ENCODE peak calls at places on chromosomes 5 and 9, in six cellular contexts. One of them, this sample, is unnamed.

GRCh38 chr5:161096591-161096990 is 244.6 kb upstream of the ATP10B start:
- DNase-seq in T-helper 9 cell: no peak
- DNase-seq in stimulated activated CD4-positive, alpha-beta T cell treated with anti-CD3 and anti-CD28 coated beads, Interleukin-1b, Interleukin-23, amount 100 ng/mL, for 4 hours: no peak
- DNase-seq in SHP77: no peak
- DNase-seq in CD8-positive, alpha-beta memory T cell: no peak
- DNase-seq in astrocyte: no peak
- DNase-seq in this sample: no peak

GRCh38 chr9:75001719-75002421 is 26.2 kb downstream of the CARNMT1 start:
- DNase-seq in CD8-positive, alpha-beta memory T cell: peak
- DNase-seq in stimulated activated CD4-positive, alpha-beta T cell treated with anti-CD3 and anti-CD28 coated beads, Interleukin-1b, Interleukin-23, amount 100 ng/mL, for 4 hours: no peak
- DNase-seq in astrocyte: peak
- DNase-seq in T-helper 9 cell: no peak
- DNase-seq in SHP77: peak
- DNase-seq in this sample: no peak

GRCh38 chr9:113649054-113649453 is 185.5 kb downstream of the RGS3 start:
- DNase-seq in CD8-positive, alpha-beta memory T cell: no peak
- DNase-seq in astrocyte: no peak
- DNase-seq in stimulated activated CD4-positive, alpha-beta T cell treated with anti-CD3 and anti-CD28 coated beads, Interleukin-1b, Interleukin-23, amount 100 ng/mL, for 4 hours: no peak
- DNase-seq in T-helper 9 cell: no peak
- DNase-seq in SHP77: peak
- DNase-seq in this sample: no peak

GRCh38 chr9:76400534-76401096 is 6.4 kb upstream of the RFK start:
- DNase-seq in astrocyte: no peak
- DNase-seq in stimulated activated CD4-positive, alpha-beta T cell treated with anti-CD3 and anti-CD28 coated beads, Interleukin-1b, Interleukin-23, amount 100 ng/mL, for 4 hours: no peak
- DNase-seq in T-helper 9 cell: no peak
- DNase-seq in CD8-positive, alpha-beta memory T cell: no peak
- DNase-seq in SHP77: no peak
- DNase-seq in this sample: no peak

GRCh38 chr5:2206244-2207108 is 323.8 kb upstream of the IRX4 start:
- DNase-seq in astrocyte: no peak
- DNase-seq in SHP77: no peak
- DNase-seq in stimulated activated CD4-positive, alpha-beta T cell treated with anti-CD3 and anti-CD28 coated beads, Interleukin-1b, Interleukin-23, amount 100 ng/mL, for 4 hours: no peak
- DNase-seq in CD8-positive, alpha-beta memory T cell: no peak
- DNase-seq in T-helper 9 cell: no peak
- DNase-seq in this sample: no peak

GRCh38 chr9:124122813-124123462 is 111.4 kb downstream of the LHX2 start:
- DNase-seq in stimulated activated CD4-positive, alpha-beta T cell treated with anti-CD3 and anti-CD28 coated beads, Interleukin-1b, Interleukin-23, amount 100 ng/mL, for 4 hours: no peak
- DNase-seq in CD8-positive, alpha-beta memory T cell: no peak
- DNase-seq in SHP77: no peak
- DNase-seq in T-helper 9 cell: no peak
- DNase-seq in astrocyte: no peak
- DNase-seq in this sample: no peak

GRCh38 chr5:93151121-93151520 is 429.9 kb downstream of the NR2F1-AS1 start:
- DNase-seq in SHP77: no peak
- DNase-seq in T-helper 9 cell: no peak
- DNase-seq in astrocyte: peak
- DNase-seq in CD8-positive, alpha-beta memory T cell: no peak
- DNase-seq in stimulated activated CD4-positive, alpha-beta T cell treated with anti-CD3 and anti-CD28 coated beads, Interleukin-1b, Interleukin-23, amount 100 ng/mL, for 4 hours: no peak
- DNase-seq in this sample: no peak

GRCh38 chr9:136631038-136632000 is 31.4 kb upstream of the EGFL7 start:
- DNase-seq in stimulated activated CD4-positive, alpha-beta T cell treated with anti-CD3 and anti-CD28 coated beads, Interleukin-1b, Interleukin-23, amount 100 ng/mL, for 4 hours: peak
- DNase-seq in T-helper 9 cell: peak
- DNase-seq in SHP77: peak
- DNase-seq in CD8-positive, alpha-beta memory T cell: peak
- DNase-seq in astrocyte: peak
- DNase-seq in this sample: peak

GRCh38 chr9:75197521-75197920 is 109.2 kb downstream of the OSTF1 start:
- DNase-seq in astrocyte: peak
- DNase-seq in CD8-positive, alpha-beta memory T cell: no peak
- DNase-seq in SHP77: no peak
- DNase-seq in stimulated activated CD4-positive, alpha-beta T cell treated with anti-CD3 and anti-CD28 coated beads, Interleukin-1b, Interleukin-23, amount 100 ng/mL, for 4 hours: no peak
- DNase-seq in T-helper 9 cell: no peak
- DNase-seq in this sample: no peak

GRCh38 chr9:503881-504852 is 289.5 kb downstream of the DOCK8 start:
- DNase-seq in SHP77: no peak
- DNase-seq in astrocyte: peak
- DNase-seq in stimulated activated CD4-positive, alpha-beta T cell treated with anti-CD3 and anti-CD28 coated beads, Interleukin-1b, Interleukin-23, amount 100 ng/mL, for 4 hours: peak
- DNase-seq in T-helper 9 cell: peak
- DNase-seq in CD8-positive, alpha-beta memory T cell: peak
- DNase-seq in this sample: peak

GRCh38 chr5:9546973-9547947 is 1.4 kb upstream of the SEMA5A start:
- DNase-seq in CD8-positive, alpha-beta memory T cell: no peak
- DNase-seq in T-helper 9 cell: no peak
- DNase-seq in SHP77: no peak
- DNase-seq in astrocyte: peak
- DNase-seq in stimulated activated CD4-positive, alpha-beta T cell treated with anti-CD3 and anti-CD28 coated beads, Interleukin-1b, Interleukin-23, amount 100 ng/mL, for 4 hours: no peak
- DNase-seq in this sample: no peak

GRCh38 chr5:132751444-132751843 is 4.2 kb downstream of the CCNI2 start:
- DNase-seq in SHP77: no peak
- DNase-seq in astrocyte: no peak
- DNase-seq in CD8-positive, alpha-beta memory T cell: no peak
- DNase-seq in T-helper 9 cell: no peak
- DNase-seq in stimulated activated CD4-positive, alpha-beta T cell treated with anti-CD3 and anti-CD28 coated beads, Interleukin-1b, Interleukin-23, amount 100 ng/mL, for 4 hours: no peak
- DNase-seq in this sample: no peak

GRCh38 chr9:133727277-133727875 is 10.8 kb downstream of the SARDH start:
- DNase-seq in T-helper 9 cell: no peak
- DNase-seq in CD8-positive, alpha-beta memory T cell: no peak
- DNase-seq in stimulated activated CD4-positive, alpha-beta T cell treated with anti-CD3 and anti-CD28 coated beads, Interleukin-1b, Interleukin-23, amount 100 ng/mL, for 4 hours: no peak
- DNase-seq in astrocyte: no peak
- DNase-seq in SHP77: peak
- DNase-seq in this sample: no peak

GRCh38 chr5:126998201-126998631 is 32.1 kb downstream of the MARCHF3 start:
- DNase-seq in SHP77: peak
- DNase-seq in T-helper 9 cell: no peak
- DNase-seq in astrocyte: peak
- DNase-seq in CD8-positive, alpha-beta memory T cell: no peak
- DNase-seq in stimulated activated CD4-positive, alpha-beta T cell treated with anti-CD3 and anti-CD28 coated beads, Interleukin-1b, Interleukin-23, amount 100 ng/mL, for 4 hours: no peak
- DNase-seq in this sample: no peak

GRCh38 chr9:97518909-97519307 is 17.4 kb downstream of the TMOD1 start:
- DNase-seq in SHP77: peak
- DNase-seq in stimulated activated CD4-positive, alpha-beta T cell treated with anti-CD3 and anti-CD28 coated beads, Interleukin-1b, Interleukin-23, amount 100 ng/mL, for 4 hours: no peak
- DNase-seq in T-helper 9 cell: no peak
- DNase-seq in CD8-positive, alpha-beta memory T cell: no peak
- DNase-seq in astrocyte: peak
- DNase-seq in this sample: no peak

GRCh38 chr5:145903113-145903512 is 30.3 kb upstream of the GRXCR2 start:
- DNase-seq in stimulated activated CD4-positive, alpha-beta T cell treated with anti-CD3 and anti-CD28 coated beads, Interleukin-1b, Interleukin-23, amount 100 ng/mL, for 4 hours: no peak
- DNase-seq in CD8-positive, alpha-beta memory T cell: no peak
- DNase-seq in SHP77: no peak
- DNase-seq in astrocyte: no peak
- DNase-seq in T-helper 9 cell: no peak
- DNase-seq in this sample: no peak

GRCh38 chr5:76290321-76290757 is 112.7 kb upstream of the IQGAP2 start:
- DNase-seq in CD8-positive, alpha-beta memory T cell: no peak
- DNase-seq in stimulated activated CD4-positive, alpha-beta T cell treated with anti-CD3 and anti-CD28 coated beads, Interleukin-1b, Interleukin-23, amount 100 ng/mL, for 4 hours: no peak
- DNase-seq in astrocyte: no peak
- DNase-seq in T-helper 9 cell: no peak
- DNase-seq in SHP77: no peak
- DNase-seq in this sample: no peak

GRCh38 chr9:106892632-106893031 is 29.7 kb downstream of the ZNF462 start:
- DNase-seq in CD8-positive, alpha-beta memory T cell: no peak
- DNase-seq in stimulated activated CD4-positive, alpha-beta T cell treated with anti-CD3 and anti-CD28 coated beads, Interleukin-1b, Interleukin-23, amount 100 ng/mL, for 4 hours: no peak
- DNase-seq in SHP77: no peak
- DNase-seq in T-helper 9 cell: no peak
- DNase-seq in astrocyte: peak
- DNase-seq in this sample: no peak

GRCh38 chr5:57698785-57699184 is 216.2 kb upstream of the ACTBL2 start:
- DNase-seq in T-helper 9 cell: no peak
- DNase-seq in SHP77: peak
- DNase-seq in CD8-positive, alpha-beta memory T cell: no peak
- DNase-seq in astrocyte: peak
- DNase-seq in stimulated activated CD4-positive, alpha-beta T cell treated with anti-CD3 and anti-CD28 coated beads, Interleukin-1b, Interleukin-23, amount 100 ng/mL, for 4 hours: no peak
- DNase-seq in this sample: no peak

GRCh38 chr9:8558176-8558575 is 758.6 kb upstream of the DMAC1 start:
- DNase-seq in astrocyte: peak
- DNase-seq in SHP77: no peak
- DNase-seq in stimulated activated CD4-positive, alpha-beta T cell treated with anti-CD3 and anti-CD28 coated beads, Interleukin-1b, Interleukin-23, amount 100 ng/mL, for 4 hours: no peak
- DNase-seq in T-helper 9 cell: no peak
- DNase-seq in CD8-positive, alpha-beta memory T cell: no peak
- DNase-seq in this sample: no peak

GRCh38 chr5:4226565-4226964 is 630.9 kb downstream of the IRX1 start:
- DNase-seq in CD8-positive, alpha-beta memory T cell: no peak
- DNase-seq in astrocyte: no peak
- DNase-seq in T-helper 9 cell: no peak
- DNase-seq in SHP77: no peak
- DNase-seq in stimulated activated CD4-positive, alpha-beta T cell treated with anti-CD3 and anti-CD28 coated beads, Interleukin-1b, Interleukin-23, amount 100 ng/mL, for 4 hours: no peak
- DNase-seq in this sample: no peak

GRCh38 chr9:124510650-124511425 is 3.6 kb upstream of the NR5A1 start:
- DNase-seq in astrocyte: no peak
- DNase-seq in T-helper 9 cell: no peak
- DNase-seq in stimulated activated CD4-positive, alpha-beta T cell treated with anti-CD3 and anti-CD28 coated beads, Interleukin-1b, Interleukin-23, amount 100 ng/mL, for 4 hours: no peak
- DNase-seq in CD8-positive, alpha-beta memory T cell: no peak
- DNase-seq in SHP77: no peak
- DNase-seq in this sample: no peak

GRCh38 chr5:170450041-170450660 is 53.7 kb upstream of the KCNIP1 start:
- DNase-seq in CD8-positive, alpha-beta memory T cell: no peak
- DNase-seq in SHP77: no peak
- DNase-seq in stimulated activated CD4-positive, alpha-beta T cell treated with anti-CD3 and anti-CD28 coated beads, Interleukin-1b, Interleukin-23, amount 100 ng/mL, for 4 hours: no peak
- DNase-seq in T-helper 9 cell: no peak
- DNase-seq in astrocyte: peak
- DNase-seq in this sample: no peak

GRCh38 chr5:179312557-179313235 is 32.6 kb downstream of the ADAMTS2 start:
- DNase-seq in T-helper 9 cell: no peak
- DNase-seq in SHP77: no peak
- DNase-seq in CD8-positive, alpha-beta memory T cell: no peak
- DNase-seq in astrocyte: no peak
- DNase-seq in stimulated activated CD4-positive, alpha-beta T cell treated with anti-CD3 and anti-CD28 coated beads, Interleukin-1b, Interleukin-23, amount 100 ng/mL, for 4 hours: no peak
- DNase-seq in this sample: no peak

GRCh38 chr9:131826966-131827525 is 87.2 kb upstream of the RAPGEF1 start:
- DNase-seq in CD8-positive, alpha-beta memory T cell: no peak
- DNase-seq in T-helper 9 cell: no peak
- DNase-seq in astrocyte: no peak
- DNase-seq in SHP77: no peak
- DNase-seq in stimulated activated CD4-positive, alpha-beta T cell treated with anti-CD3 and anti-CD28 coated beads, Interleukin-1b, Interleukin-23, amount 100 ng/mL, for 4 hours: no peak
- DNase-seq in this sample: no peak

GRCh38 chr5:39187873-39188731 is 31.3 kb downstream of the FYB1 start:
- DNase-seq in astrocyte: no peak
- DNase-seq in T-helper 9 cell: no peak
- DNase-seq in SHP77: no peak
- DNase-seq in CD8-positive, alpha-beta memory T cell: no peak
- DNase-seq in stimulated activated CD4-positive, alpha-beta T cell treated with anti-CD3 and anti-CD28 coated beads, Interleukin-1b, Interleukin-23, amount 100 ng/mL, for 4 hours: no peak
- DNase-seq in this sample: no peak

GRCh38 chr9:3238241-3238640 is 287.6 kb downstream of the RFX3 start:
- DNase-seq in CD8-positive, alpha-beta memory T cell: no peak
- DNase-seq in SHP77: no peak
- DNase-seq in astrocyte: no peak
- DNase-seq in T-helper 9 cell: no peak
- DNase-seq in stimulated activated CD4-positive, alpha-beta T cell treated with anti-CD3 and anti-CD28 coated beads, Interleukin-1b, Interleukin-23, amount 100 ng/mL, for 4 hours: no peak
- DNase-seq in this sample: no peak

GRCh38 chr9:89428901-89429890 is 68.7 kb downstream of the SEMA4D start:
- DNase-seq in CD8-positive, alpha-beta memory T cell: peak
- DNase-seq in T-helper 9 cell: peak
- DNase-seq in stimulated activated CD4-positive, alpha-beta T cell treated with anti-CD3 and anti-CD28 coated beads, Interleukin-1b, Interleukin-23, amount 100 ng/mL, for 4 hours: peak
- DNase-seq in astrocyte: no peak
- DNase-seq in SHP77: no peak
- DNase-seq in this sample: no peak

GRCh38 chr5:170273968-170274710 is 23.4 kb downstream of the LCP2 start:
- DNase-seq in stimulated activated CD4-positive, alpha-beta T cell treated with anti-CD3 and anti-CD28 coated beads, Interleukin-1b, Interleukin-23, amount 100 ng/mL, for 4 hours: no peak
- DNase-seq in T-helper 9 cell: peak
- DNase-seq in CD8-positive, alpha-beta memory T cell: peak
- DNase-seq in SHP77: no peak
- DNase-seq in astrocyte: no peak
- DNase-seq in this sample: no peak

GRCh38 chr9:75993434-75993833 is 103.0 kb downstream of the PCSK5 start:
- DNase-seq in astrocyte: peak
- DNase-seq in T-helper 9 cell: no peak
- DNase-seq in stimulated activated CD4-positive, alpha-beta T cell treated with anti-CD3 and anti-CD28 coated beads, Interleukin-1b, Interleukin-23, amount 100 ng/mL, for 4 hours: no peak
- DNase-seq in SHP77: no peak
- DNase-seq in CD8-positive, alpha-beta memory T cell: no peak
- DNase-seq in this sample: no peak

GRCh38 chr5:81172710-81173109 is 60.4 kb upstream of the CKMT2 start:
- DNase-seq in SHP77: no peak
- DNase-seq in CD8-positive, alpha-beta memory T cell: no peak
- DNase-seq in T-helper 9 cell: no peak
- DNase-seq in stimulated activated CD4-positive, alpha-beta T cell treated with anti-CD3 and anti-CD28 coated beads, Interleukin-1b, Interleukin-23, amount 100 ng/mL, for 4 hours: no peak
- DNase-seq in astrocyte: no peak
- DNase-seq in this sample: no peak

GRCh38 chr9:16368425-16369087 is 501.9 kb downstream of the BNC2 start:
- DNase-seq in T-helper 9 cell: no peak
- DNase-seq in stimulated activated CD4-positive, alpha-beta T cell treated with anti-CD3 and anti-CD28 coated beads, Interleukin-1b, Interleukin-23, amount 100 ng/mL, for 4 hours: no peak
- DNase-seq in astrocyte: peak
- DNase-seq in CD8-positive, alpha-beta memory T cell: no peak
- DNase-seq in SHP77: peak
- DNase-seq in this sample: no peak

GRCh38 chr5:37667846-37668245 is 172.0 kb downstream of the GDNF start:
- DNase-seq in astrocyte: no peak
- DNase-seq in stimulated activated CD4-positive, alpha-beta T cell treated with anti-CD3 and anti-CD28 coated beads, Interleukin-1b, Interleukin-23, amount 100 ng/mL, for 4 hours: no peak
- DNase-seq in T-helper 9 cell: no peak
- DNase-seq in SHP77: no peak
- DNase-seq in CD8-positive, alpha-beta memory T cell: no peak
- DNase-seq in this sample: no peak

GRCh38 chr9:76027426-76027825 is 137.0 kb downstream of the PCSK5 start:
- DNase-seq in CD8-positive, alpha-beta memory T cell: peak
- DNase-seq in SHP77: no peak
- DNase-seq in stimulated activated CD4-positive, alpha-beta T cell treated with anti-CD3 and anti-CD28 coated beads, Interleukin-1b, Interleukin-23, amount 100 ng/mL, for 4 hours: no peak
- DNase-seq in astrocyte: peak
- DNase-seq in T-helper 9 cell: no peak
- DNase-seq in this sample: no peak

GRCh38 chr5:68375540-68375939 is 160.0 kb downstream of the PIK3R1 start:
- DNase-seq in astrocyte: no peak
- DNase-seq in stimulated activated CD4-positive, alpha-beta T cell treated with anti-CD3 and anti-CD28 coated beads, Interleukin-1b, Interleukin-23, amount 100 ng/mL, for 4 hours: no peak
- DNase-seq in CD8-positive, alpha-beta memory T cell: no peak
- DNase-seq in SHP77: no peak
- DNase-seq in T-helper 9 cell: no peak
- DNase-seq in this sample: no peak

GRCh38 chr5:174376726-174377373 is 331.3 kb downstream of the NSG2 start:
- DNase-seq in astrocyte: no peak
- DNase-seq in stimulated activated CD4-positive, alpha-beta T cell treated with anti-CD3 and anti-CD28 coated beads, Interleukin-1b, Interleukin-23, amount 100 ng/mL, for 4 hours: no peak
- DNase-seq in SHP77: no peak
- DNase-seq in T-helper 9 cell: no peak
- DNase-seq in CD8-positive, alpha-beta memory T cell: no peak
- DNase-seq in this sample: no peak

GRCh38 chr5:8720476-8720875 is 825.4 kb downstream of the SEMA5A start:
- DNase-seq in CD8-positive, alpha-beta memory T cell: no peak
- DNase-seq in stimulated activated CD4-positive, alpha-beta T cell treated with anti-CD3 and anti-CD28 coated beads, Interleukin-1b, Interleukin-23, amount 100 ng/mL, for 4 hours: no peak
- DNase-seq in astrocyte: no peak
- DNase-seq in SHP77: peak
- DNase-seq in T-helper 9 cell: no peak
- DNase-seq in this sample: no peak

GRCh38 chr5:140881889-140882590 is at the start of gene PCDHA13:
- DNase-seq in T-helper 9 cell: no peak
- DNase-seq in astrocyte: no peak
- DNase-seq in stimulated activated CD4-positive, alpha-beta T cell treated with anti-CD3 and anti-CD28 coated beads, Interleukin-1b, Interleukin-23, amount 100 ng/mL, for 4 hours: no peak
- DNase-seq in SHP77: no peak
- DNase-seq in CD8-positive, alpha-beta memory T cell: no peak
- DNase-seq in this sample: no peak

GRCh38 chr5:149341846-149342245 is 3.5 kb upstream of the GRPEL2 start:
- DNase-seq in stimulated activated CD4-positive, alpha-beta T cell treated with anti-CD3 and anti-CD28 coated beads, Interleukin-1b, Interleukin-23, amount 100 ng/mL, for 4 hours: no peak
- DNase-seq in CD8-positive, alpha-beta memory T cell: no peak
- DNase-seq in astrocyte: no peak
- DNase-seq in T-helper 9 cell: no peak
- DNase-seq in SHP77: no peak
- DNase-seq in this sample: no peak

GRCh38 chr5:151214614-151215545 is 9.0 kb downstream of the CCDC69 start:
- DNase-seq in astrocyte: no peak
- DNase-seq in stimulated activated CD4-positive, alpha-beta T cell treated with anti-CD3 and anti-CD28 coated beads, Interleukin-1b, Interleukin-23, amount 100 ng/mL, for 4 hours: no peak
- DNase-seq in T-helper 9 cell: no peak
- DNase-seq in CD8-positive, alpha-beta memory T cell: peak
- DNase-seq in SHP77: no peak
- DNase-seq in this sample: no peak